ENCODE peak calls at places on chromosomes 1 and 21, in five cellular contexts. P is uterus, X is right atrium auricular region, H is psoas muscle, T is right cardiac atrium. D is an unnamed sample.

GRCh38 chr21:42218836-42219605 is at the start of gene ABCG1:
- DNase-seq in T (peak; percentile 76), X (no peak), P (no peak), H (peak; percentile 49), D (peak; percentile 62)

GRCh38 chr1:22641906-22642636 is 1.4 kb upstream of the C1QC start:
- DNase-seq in T (peak; percentile 95), P (peak; percentile 84), X (peak; percentile 76), H (peak; percentile 87), D (peak; percentile 84)

GRCh38 chr1:27137022-27137542 is 17.8 kb downstream of the SLC9A1 start:
- DNase-seq in X (no peak), T (peak; percentile 87), P (no peak), H (peak; percentile 57), D (peak; percentile 68)

GRCh38 chr1:33177996-33178540 is 3.8 kb downstream of the TRIM62 start:
- DNase-seq in H (no peak), P (no peak), T (no peak), X (no peak), D (no peak)

GRCh38 chr1:169484683-169485426 is 889 bp downstream of the SLC19A2 start:
- DNase-seq in X (peak; percentile 72), P (peak; percentile 55), H (peak; percentile 54), T (peak; percentile 74), D (peak; percentile 48)

GRCh38 chr1:243256590-243256989 is 749 bp downstream of the SDCCAG8 start:
- DNase-seq in T (no peak), X (no peak), P (no peak), H (no peak), D (no peak)

GRCh38 chr1:162056043-162056442 is 13.4 kb upstream of the NOS1AP start:
- DNase-seq in X (no peak), P (peak; percentile 37), T (peak; percentile 72), H (peak; percentile 40), D (peak; percentile 62)

GRCh38 chr1:179119466-179119865 is 37.6 kb downstream of the TOR3A start:
- DNase-seq in P (no peak), X (no peak), H (no peak), T (no peak), D (no peak)

GRCh38 chr21:20388400-20388799 is 609.8 kb upstream of the NCAM2 start:
- DNase-seq in T (no peak), H (no peak), X (no peak), P (no peak), D (no peak)

GRCh38 chr1:37267111-37267835 is 207.1 kb upstream of the ZC3H12A start:
- DNase-seq in P (no peak), H (no peak), T (no peak), X (no peak), D (no peak)

GRCh38 chr1:79716481-79716880 is 710.0 kb upstream of the ADGRL4 start:
- DNase-seq in P (no peak), X (no peak), H (no peak), T (no peak), D (no peak)

GRCh38 chr1:156903328-156904091 is 10.0 kb downstream of the PEAR1 start:
- DNase-seq in H (no peak), X (no peak), T (peak; percentile 70), P (no peak), D (no peak)
- H3K4me1 ChIP-seq in H (peaks cover 17% of the 10 kb centered on the region), X (no peaks in the 10 kb centered on the region), T (peaks cover 21% of the 10 kb centered on the region), P (no peaks in the 10 kb centered on the region), D (peaks cover 72% of the 10 kb centered on the region)

GRCh38 chr1:229041946-229042345 is 229.0 kb upstream of the RAB4A start:
- DNase-seq in T (no peak), H (no peak), P (no peak), X (peak; percentile 21), D (no peak)
- H3K4me3 ChIP-seq in T (no peak overlapping the region), H (no peak overlapping the region), P (no peak overlapping the region), X (no peak overlapping the region), D (no peak overlapping the region)

GRCh38 chr1:66330711-66331110 is 203.2 kb upstream of the SGIP1 start:
- DNase-seq in T (no peak), X (no peak), H (no peak), P (no peak), D (no peak)
- H3K4me1 ChIP-seq in T (peaks cover 5% of the 10 kb centered on the region), X (no peaks in the 10 kb centered on the region), H (peaks cover 46% of the 10 kb centered on the region), P (no peaks in the 10 kb centered on the region), D (peaks cover 29% of the 10 kb centered on the region)

GRCh38 chr1:39413902-39414528 is 77.4 kb upstream of the BMP8A start:
- DNase-seq in X (no peak), T (no peak), P (no peak), H (no peak), D (no peak)
- H3K4me3 ChIP-seq in X (no peak overlapping the region), T (peak overlapping the region; percentile 1), P (no peak overlapping the region), H (peak overlapping the region; percentile 3), D (peak overlapping the region; percentile 19)

GRCh38 chr1:58883037-58883887 is 99.4 kb upstream of the JUN start:
- DNase-seq in T (peak; percentile 90), X (peak; percentile 97), H (peak; percentile 83), P (peak; percentile 59), D (peak; percentile 72)

GRCh38 chr1:58881471-58881994 is 97.7 kb upstream of the JUN start:
- DNase-seq in H (peak; percentile 73), P (no peak), X (peak; percentile 91), T (peak; percentile 50), D (peak; percentile 72)

GRCh38 chr1:58883888-58884482 is 100.1 kb upstream of the JUN start:
- DNase-seq in H (no peak), X (no peak), P (no peak), T (peak; percentile 54), D (no peak)

GRCh38 chr1:58880592-58880991 is 96.7 kb upstream of the JUN start:
- DNase-seq in T (no peak), H (no peak), X (no peak), P (no peak), D (no peak)

DNA sequence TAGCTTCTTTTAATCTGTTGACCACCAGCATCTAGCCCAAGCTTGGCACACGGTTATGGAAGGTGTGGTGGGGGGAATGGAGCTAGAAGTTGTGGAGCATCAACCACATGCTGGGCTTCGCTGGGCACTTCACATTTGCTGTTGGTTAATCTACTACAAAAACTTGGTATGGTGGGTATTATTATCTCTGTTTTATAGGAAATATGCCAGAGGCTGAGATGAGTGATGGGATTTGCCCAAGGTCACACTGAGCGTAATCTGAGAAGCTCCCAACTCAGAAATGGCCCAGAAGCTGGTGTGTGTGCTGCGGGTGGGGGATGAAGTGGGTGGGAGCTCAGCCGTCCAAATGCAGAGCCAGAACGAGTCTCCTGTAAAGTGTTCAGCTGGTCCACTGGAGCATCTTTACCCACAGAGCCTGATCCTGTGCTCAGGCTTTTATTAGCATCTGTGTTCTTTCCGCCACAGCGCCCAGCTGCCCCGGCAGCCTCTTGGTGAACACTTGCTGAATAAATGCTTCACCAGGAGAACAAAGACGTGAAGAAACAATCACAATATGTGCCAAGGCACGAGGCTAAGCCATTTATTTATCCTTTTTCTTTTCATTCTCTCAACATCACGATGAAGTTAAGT is 98.6 kb upstream of the JUN start:
- DNase-seq in H (no peak), P (no peak), X (no peak), T (peak; percentile 35), D (no peak)
- H3K4me1 ChIP-seq in H (peaks cover 58% of the 10 kb centered on the region), P (no peaks in the 10 kb centered on the region), X (no peaks in the 10 kb centered on the region), T (peaks cover 30% of the 10 kb centered on the region), D (peaks cover 13% of the 10 kb centered on the region)

GRCh38 chr1:230278871-230279582 is 147.1 kb downstream of the PGBD5 start:
- DNase-seq in H (no peak), X (no peak), P (peak; percentile 6), T (no peak), D (no peak)
- H3K4me3 ChIP-seq in H (no peak overlapping the region), X (no peak overlapping the region), P (no peak overlapping the region), T (no peak overlapping the region), D (no peak overlapping the region)

DNA sequence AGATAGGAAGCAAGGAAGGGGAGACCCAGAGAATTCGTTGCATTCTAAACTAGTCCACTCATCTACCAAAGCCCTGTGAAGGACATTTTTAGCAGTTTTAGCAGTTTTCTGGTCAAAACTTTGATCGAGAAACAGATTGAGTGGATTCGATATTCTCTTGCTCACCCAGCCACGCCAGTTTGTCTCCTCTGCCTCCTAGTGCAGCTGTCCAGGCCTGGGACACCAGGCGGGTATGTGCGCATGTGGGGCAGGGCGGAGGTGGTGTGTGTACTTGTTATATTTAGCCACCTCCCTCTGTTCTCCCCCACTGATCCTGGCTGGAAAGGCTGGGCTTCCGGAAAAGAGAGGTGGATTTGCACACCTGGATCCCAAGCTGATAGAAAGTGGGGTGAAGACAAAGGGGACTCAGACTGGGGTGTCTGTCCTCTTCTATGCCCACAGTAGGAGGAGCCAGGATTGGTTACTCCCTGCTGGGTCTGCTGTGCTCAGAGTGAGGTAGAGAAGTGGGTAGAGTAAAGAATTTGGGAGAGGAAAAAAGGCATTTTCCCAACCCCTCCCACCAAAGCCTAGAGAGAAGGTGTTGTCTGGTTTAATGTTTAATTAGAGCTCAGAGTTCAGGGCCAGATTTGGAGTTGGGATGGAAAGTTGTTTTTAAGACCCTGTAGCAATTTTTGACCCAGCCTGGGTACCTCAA is 3.8 kb downstream of the LMNA start:
- DNase-seq in T (peak; percentile 85), P (no peak), H (peak; percentile 81), X (peak; percentile 73), D (peak; percentile 84)
- H3K4me1 ChIP-seq in T (peaks cover 29% of the 10 kb centered on the region), P (peaks cover 19% of the 10 kb centered on the region), H (peaks cover 72% of the 10 kb centered on the region), X (no peaks in the 10 kb centered on the region), D (peaks cover 80% of the 10 kb centered on the region)

DNA sequence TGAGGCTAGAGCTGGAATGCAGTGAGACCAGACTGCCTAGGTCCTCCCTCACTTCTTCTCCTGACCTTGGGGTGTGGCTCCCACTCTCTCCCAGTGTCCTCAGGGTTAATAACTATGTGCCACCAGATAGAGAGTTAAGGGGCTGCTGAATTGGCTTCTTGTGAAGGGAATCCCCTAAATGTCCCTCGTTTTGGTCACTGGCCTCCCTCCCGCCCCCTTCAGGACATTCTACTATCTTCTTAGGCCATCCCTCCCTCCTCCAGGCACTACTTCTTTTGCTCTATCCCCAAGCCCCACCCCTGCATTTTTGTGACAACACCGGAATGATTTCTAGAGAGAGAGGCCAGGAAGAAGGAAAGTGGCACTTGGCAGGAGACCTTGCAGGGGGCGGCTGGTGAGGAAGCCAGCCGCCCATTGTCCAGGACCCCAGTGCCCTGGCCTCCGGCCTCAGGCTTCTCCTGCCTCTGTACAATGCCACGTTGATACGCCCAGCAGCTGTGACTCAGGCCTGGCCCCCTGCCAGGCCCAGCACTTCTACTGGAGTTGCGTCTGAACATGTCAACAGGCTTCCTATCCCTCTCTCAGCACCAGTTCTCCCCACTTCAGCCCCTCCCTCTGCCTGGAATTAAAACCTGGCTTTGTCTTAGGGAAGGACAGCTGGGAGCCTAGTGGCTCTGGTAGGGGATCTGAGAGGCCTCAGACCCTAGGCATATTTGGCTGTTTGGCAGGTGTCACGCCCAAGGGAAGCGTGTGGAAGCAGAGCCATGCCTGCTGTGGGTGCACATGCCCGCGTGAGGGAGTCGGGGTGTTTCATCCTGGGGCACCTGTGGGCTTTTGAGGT is 9.1 kb downstream of the LMNA start:
- DNase-seq in T (peak; percentile 99), X (peak; percentile 100), P (peak; percentile 97), H (peak; percentile 97), D (peak; percentile 94)
- H3K4me3 ChIP-seq in T (peak overlapping the region; percentile 36), X (peak overlapping the region; percentile 27), P (peak overlapping the region; percentile 39), H (peak overlapping the region; percentile 99), D (peak overlapping the region; percentile 78)